ENCODE peak calls at places on chromosomes 6 and 20, in nine cellular contexts. K, G, W, T, Q, F, X, S and H are unnamed samples.
A peak's percentile ranks its signal among the peaks of the same experiment; 100 is the strongest.

GRCh38 chr20:31989030-31989645 is 21.1 kb upstream of the CCM2L start:
- DNase-seq in X (no peak), S (no peak), Q (no peak), W (no peak), G (no peak), T (no peak), K (no peak), F (no peak), H (no peak)

GRCh38 chr6:74645108-74645849 is 560.6 kb downstream of the COL12A1 start:
- DNase-seq in F (no peak), Q (no peak), S (peak; percentile 20), T (no peak), G (no peak), X (no peak), W (no peak), K (no peak), H (no peak)

GRCh38 chr6:126048635-126049034 is 62.3 kb downstream of the TRMT11 start:
- DNase-seq in G (no peak), X (no peak), S (no peak), W (no peak), Q (no peak), F (no peak), K (no peak), T (no peak), H (no peak)

GRCh38 chr20:36303020-36303595 is 3.0 kb upstream of the DLGAP4 start:
- DNase-seq in K (no peak), G (no peak), T (no peak), X (no peak), W (no peak), S (no peak), F (no peak), Q (no peak), H (no peak)

GRCh38 chr20:34445177-34446065 is 70.8 kb upstream of the DYNLRB1 start:
- DNase-seq in Q (no peak), T (no peak), K (no peak), X (no peak), S (no peak), W (no peak), G (no peak), F (no peak), H (no peak)

GRCh38 chr6:3247255-3248146 is 11.2 kb upstream of the PSMG4 start:
- DNase-seq in Q (peak; percentile 24), G (no peak), F (peak; percentile 44), W (peak; percentile 40), T (peak; percentile 95), S (peak; percentile 64), K (no peak), X (peak; percentile 46), H (peak; percentile 54)

GRCh38 chr6:85975957-85976356 is 333.3 kb upstream of the SYNCRIP start:
- DNase-seq in X (no peak), F (no peak), S (no peak), G (no peak), Q (no peak), K (no peak), W (no peak), T (no peak), H (no peak)

GRCh38 chr20:7703436-7703835 is 236.8 kb downstream of the HAO1 start:
- DNase-seq in W (no peak), K (no peak), X (no peak), G (no peak), T (no peak), S (no peak), F (no peak), Q (no peak), H (no peak)

GRCh38 chr6:46015119-46015968 is at the start of gene CLIC5:
- DNase-seq in S (peak; percentile 50), G (peak; percentile 61), Q (no peak), X (peak; percentile 38), T (no peak), W (no peak), F (peak; percentile 28), K (no peak), H (no peak)

GRCh38 chr6:74596586-74596985 is 609.3 kb downstream of the COL12A1 start:
- DNase-seq in X (no peak), K (no peak), G (no peak), F (no peak), T (no peak), Q (no peak), W (no peak), S (no peak), H (no peak)

GRCh38 chr6:6696867-6697531 is 108.5 kb downstream of the LY86 start:
- DNase-seq in Q (peak; percentile 73), X (peak; percentile 64), G (peak; percentile 85), K (no peak), F (peak; percentile 60), W (no peak), T (peak; percentile 61), S (peak; percentile 91), H (peak; percentile 16)

GRCh38 chr6:170388113-170388512 is 81.6 kb downstream of the FAM120B start:
- DNase-seq in T (peak; percentile 48), K (no peak), S (no peak), Q (no peak), X (no peak), G (no peak), F (no peak), W (no peak), H (no peak)

GRCh38 chr6:26118999-26119398 is 31.8 kb downstream of the HFE start:
- DNase-seq in F (no peak), Q (peak; percentile 64), G (no peak), K (no peak), S (no peak), X (peak; percentile 59), T (no peak), W (no peak), H (no peak)

GRCh38 chr6:170108890-170109587 is 181.8 kb downstream of the DLL1 start:
- DNase-seq in G (no peak), K (no peak), F (no peak), X (peak; percentile 16), W (no peak), T (no peak), S (no peak), Q (no peak), H (no peak)

GRCh38 chr20:46558511-46558959 is 8.1 kb upstream of the OCSTAMP start:
- DNase-seq in W (no peak), K (peak; percentile 2), G (no peak), Q (peak; percentile 73), F (no peak), X (peak; percentile 62), T (peak; percentile 84), S (no peak), H (peak; percentile 84)

GRCh38 chr6:12149944-12150510 is 137.9 kb downstream of the HIVEP1 start:
- DNase-seq in S (no peak), K (no peak), F (no peak), Q (no peak), X (no peak), T (no peak), W (no peak), G (no peak), H (no peak)
- H3K27ac ChIP-seq in S (no peak overlapping the region), K (no peak overlapping the region), F (no peak overlapping the region), Q (peak overlapping the region; percentile 85), X (no peak overlapping the region), T (no peak overlapping the region), W (no peak overlapping the region), G (no peak overlapping the region), H (no peak overlapping the region)

DNA sequence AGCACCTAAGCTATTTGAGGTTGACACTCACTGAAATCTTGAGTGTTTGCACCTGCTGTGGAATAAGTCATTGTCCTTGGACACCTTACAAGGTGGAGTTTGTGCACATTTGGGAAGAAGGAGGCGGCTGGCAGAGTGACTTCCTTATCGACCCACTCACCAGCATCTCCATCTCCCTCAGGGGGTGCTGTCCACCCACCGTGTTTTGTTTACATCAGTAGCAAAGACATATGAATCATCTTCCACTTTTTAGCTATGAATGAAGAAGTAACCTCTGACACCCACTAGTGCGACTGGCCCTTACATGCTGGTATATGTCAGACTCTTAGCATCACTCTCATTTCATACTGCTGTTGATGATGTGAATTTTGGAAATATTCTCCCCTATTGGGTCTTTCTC is 119.5 kb upstream of the SGK1 start:
- DNase-seq in K (no peak), Q (peak; percentile 53), T (peak; percentile 68), X (no peak), W (no peak), G (peak; percentile 65), S (no peak), F (no peak), H (no peak)
- TF ChIP-seq CTCF in K (no peak), Q (peak; percentile 8), T (peak; percentile 49), X (no peak), W (no peak), G (peak; percentile 17), S (no peak), F (no peak), H (no peak)

GRCh38 chr20:45042978-45043377 is 57.9 kb downstream of the KCNS1 start:
- DNase-seq in T (no peak), S (no peak), W (no peak), X (no peak), Q (no peak), K (no peak), G (no peak), F (no peak), H (no peak)

GRCh38 chr20:45044601-45045000 is 56.3 kb downstream of the KCNS1 start:
- DNase-seq in T (no peak), K (no peak), W (no peak), X (no peak), S (no peak), F (no peak), Q (no peak), G (no peak), H (no peak)

GRCh38 chr20:45047581-45048119 is 53.3 kb downstream of the KCNS1 start:
- DNase-seq in T (no peak), G (no peak), Q (no peak), X (no peak), W (no peak), K (no peak), S (no peak), F (no peak), H (no peak)

GRCh38 chr20:45041464-45042337 is 59.2 kb downstream of the KCNS1 start:
- DNase-seq in T (peak; percentile 31), K (peak; percentile 67), X (no peak), W (no peak), S (peak; percentile 75), F (no peak), Q (peak; percentile 16), G (no peak), H (peak; percentile 96)

DNA sequence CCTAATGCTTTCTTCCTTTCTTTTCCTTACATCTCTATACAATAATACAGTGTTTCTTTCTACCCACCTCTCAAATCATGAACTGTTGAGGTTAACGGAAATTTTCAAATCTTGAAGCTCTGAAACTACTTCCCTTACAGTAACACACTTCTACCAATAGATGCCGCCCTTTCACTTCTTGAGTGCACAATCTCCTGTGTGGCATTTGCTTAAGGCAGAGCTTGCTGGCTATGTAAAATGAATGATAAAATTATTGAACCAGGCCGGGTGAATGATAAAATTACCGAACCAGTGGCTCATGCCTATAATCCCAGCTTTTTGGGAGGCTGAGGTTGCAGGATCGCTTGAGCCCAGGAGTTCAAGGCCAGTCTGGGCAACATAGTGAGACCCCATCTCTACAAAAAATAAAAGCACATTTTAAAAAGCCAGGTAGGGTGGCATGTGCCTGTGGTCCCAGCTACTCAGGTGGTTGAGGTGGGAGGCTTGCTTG is 56.8 kb downstream of the KCNS1 start:
- DNase-seq in F (peak; percentile 27), X (no peak), S (peak; percentile 87), T (peak; percentile 60), Q (peak; percentile 75), K (peak; percentile 59), G (no peak), W (no peak), H (peak; percentile 74)
- H3K27ac ChIP-seq in F (no peak overlapping the region), X (no peak overlapping the region), S (no peak overlapping the region), T (no peak overlapping the region), Q (no peak overlapping the region), K (peak overlapping the region; percentile 80), G (no peak overlapping the region), W (no peak overlapping the region), H (peak overlapping the region; percentile 32)

GRCh38 chr6:32113386-32114352 is 4.5 kb upstream of the TNXB start:
- DNase-seq in T (peak; percentile 91), Q (peak; percentile 73), F (peak; percentile 70), G (peak; percentile 79), W (peak; percentile 82), X (peak; percentile 50), K (no peak), S (peak; percentile 91), H (peak; percentile 71)
- TF ChIP-seq CTCF in T (peak; percentile 63), Q (no peak), F (no peak), G (peak; percentile 29), W (peak; percentile 11), X (no peak), K (no peak), S (peak; percentile 32), H (peak; percentile 47)